ENCODE peak calls at places on chromosomes 7 and 10, in six cellular contexts. U is fibroblast of pulmonary artery, N is HL-60, J is mesothelial cell of epicardium, S is glutamatergic neuron, W is DND-41. P is an unnamed sample.

GRCh38 chr7:139570119-139570518 is 46.6 kb downstream of the CLEC2L start:
- DNase-seq in U (no peak), N (no peak), J (no peak), S (no peak), W (no peak), P (no peak)

GRCh38 chr10:93921338-93921737 is 27.6 kb downstream of the SLC35G1 start:
- DNase-seq in U (no peak), N (no peak), J (no peak), S (peak), W (peak), P (no peak)

GRCh38 chr7:82109288-82109687 is 334.3 kb downstream of the CACNA2D1 start:
- DNase-seq in U (peak), N (no peak), J (no peak), S (no peak), W (no peak), P (no peak)

GRCh38 chr7:78679477-78679876 is 774.0 kb downstream of the MAGI2 start:
- DNase-seq in U (no peak), N (no peak), J (no peak), S (no peak), W (no peak), P (no peak)

GRCh38 chr7:78368781-78369180 is 570.2 kb downstream of the PHTF2 start:
- DNase-seq in U (no peak), N (no peak), J (no peak), S (no peak), W (no peak), P (no peak)

GRCh38 chr10:77413231-77413630 is 224.4 kb downstream of the KCNMA1 start:
- DNase-seq in U (no peak), N (no peak), J (no peak), S (no peak), W (no peak), P (no peak)

GRCh38 chr7:140689199-140690152 is 7.0 kb upstream of the NDUFB2 start:
- DNase-seq in U (no peak), N (no peak), J (no peak), S (no peak), W (no peak), P (no peak)

GRCh38 chr7:22611758-22612079 is 111.7 kb upstream of the STEAP1B start:
- DNase-seq in U (no peak), N (no peak), J (no peak), S (no peak), W (no peak), P (no peak)

GRCh38 chr10:31644931-31645633 is 283.5 kb downstream of the ARHGAP12 start:
- DNase-seq in U (no peak), N (no peak), J (no peak), S (no peak), W (no peak), P (no peak)

GRCh38 chr7:25031432-25031831 is 51.5 kb upstream of the OSBPL3 start:
- DNase-seq in U (no peak), N (no peak), J (no peak), S (no peak), W (no peak), P (no peak)

GRCh38 chr7:35553498-35553897 is 141.4 kb downstream of the HERPUD2 start:
- DNase-seq in U (peak), N (no peak), J (peak), S (no peak), W (no peak), P (no peak)

GRCh38 chr7:35550831-35551230 is 144.1 kb downstream of the HERPUD2 start:
- DNase-seq in U (no peak), N (no peak), J (peak), S (no peak), W (no peak), P (no peak)

GRCh38 chr7:35549781-35550180 is 145.2 kb downstream of the HERPUD2 start:
- DNase-seq in U (no peak), N (no peak), J (peak), S (no peak), W (no peak), P (no peak)

GRCh38 chr7:35548291-35548690 is 146.6 kb downstream of the HERPUD2 start:
- DNase-seq in U (no peak), N (no peak), J (peak), S (no peak), W (no peak), P (no peak)

GRCh38 chr7:35551682-35552081 is 143.3 kb downstream of the HERPUD2 start:
- DNase-seq in U (no peak), N (no peak), J (peak), S (no peak), W (no peak), P (no peak)
- TF ChIP-seq CTCF in U (no peak), N (no peak), J (no peak), S (no peak), W (peak), P (no peak)

DNA sequence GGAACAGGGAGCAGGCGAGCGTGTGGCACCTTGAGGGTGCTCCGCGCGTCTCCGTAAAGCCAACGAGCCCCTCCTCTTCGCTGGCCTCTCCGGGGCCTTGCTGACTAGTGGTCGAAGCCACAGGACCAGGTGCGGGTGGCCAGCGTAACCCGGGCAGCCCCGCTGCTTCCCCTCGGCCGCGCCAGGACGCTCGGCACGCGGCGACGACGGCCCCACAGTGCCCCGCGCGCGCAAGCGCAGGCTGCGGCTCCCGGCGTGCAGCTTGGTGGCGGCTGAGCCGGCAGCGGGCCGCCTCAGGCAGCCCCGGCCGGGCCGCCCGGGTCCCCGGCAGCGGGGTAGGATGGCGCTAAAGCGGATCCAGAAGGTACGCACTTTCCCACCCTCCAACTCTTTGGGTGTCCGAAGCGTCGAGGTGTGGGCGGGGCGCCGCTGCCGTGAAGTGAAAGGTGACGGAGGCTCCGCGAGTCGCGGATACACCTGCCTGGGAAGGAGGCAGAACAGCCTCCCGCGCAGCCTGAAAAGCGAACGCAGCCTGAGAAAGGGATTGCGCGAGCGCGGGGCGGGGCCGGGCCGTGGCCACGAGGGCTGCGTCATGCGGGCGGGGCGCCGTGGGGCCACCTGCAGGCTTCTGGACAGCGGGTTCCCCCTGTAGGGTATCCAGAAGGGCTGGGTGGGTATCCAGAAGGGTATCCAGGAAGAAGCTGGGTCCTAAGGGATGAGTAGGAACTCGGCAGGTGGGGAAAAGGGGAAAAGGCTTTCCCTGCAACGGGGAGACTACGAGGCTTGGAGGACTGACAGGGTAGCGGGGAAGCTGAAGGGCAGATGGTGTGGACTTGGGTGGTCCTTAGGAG is at the start of gene UBE2D4:
- DNase-seq in U (peak), N (peak), J (peak), S (peak), W (peak), P (peak)
- TF ChIP-seq CTCF in U (no peak), N (no peak), J (no peak), S (no peak), W (no peak), P (no peak)

GRCh38 chr10:103895458-103896186 is 22.4 kb downstream of the STN1 start:
- DNase-seq in U (peak), N (no peak), J (no peak), S (no peak), W (no peak), P (no peak)
- TF ChIP-seq CTCF in U (no peak), N (no peak), J (no peak), S (no peak), W (no peak), P (no peak)

GRCh38 chr7:130896051-130896881 is 162.3 kb upstream of the KLF14 start:
- DNase-seq in U (peak), N (no peak), J (no peak), S (no peak), W (no peak), P (no peak)
- TF ChIP-seq CTCF in U (peak), N (peak), J (no peak), S (no peak), W (peak), P (no peak)

GRCh38 chr10:114867365-114867764 is 45.8 kb downstream of the FHIP2A start:
- DNase-seq in U (no peak), N (no peak), J (no peak), S (no peak), W (no peak), P (no peak)
- TF ChIP-seq CTCF in U (no peak), N (no peak), J (no peak), S (no peak), W (no peak), P (no peak)

GRCh38 chr10:17407040-17407439 is 47.4 kb downstream of the ST8SIA6 start:
- DNase-seq in U (no peak), N (no peak), J (no peak), S (no peak), W (no peak), P (no peak)

GRCh38 chr10:17406036-17406834 is 48.2 kb downstream of the ST8SIA6 start:
- DNase-seq in U (no peak), N (no peak), J (no peak), S (no peak), W (no peak), P (no peak)

GRCh38 chr10:17412323-17412722 is 42.1 kb downstream of the ST8SIA6 start:
- DNase-seq in U (no peak), N (no peak), J (no peak), S (no peak), W (no peak), P (no peak)

GRCh38 chr10:17410907-17411306 is 43.5 kb downstream of the ST8SIA6 start:
- DNase-seq in U (no peak), N (no peak), J (no peak), S (no peak), W (no peak), P (no peak)

DNA sequence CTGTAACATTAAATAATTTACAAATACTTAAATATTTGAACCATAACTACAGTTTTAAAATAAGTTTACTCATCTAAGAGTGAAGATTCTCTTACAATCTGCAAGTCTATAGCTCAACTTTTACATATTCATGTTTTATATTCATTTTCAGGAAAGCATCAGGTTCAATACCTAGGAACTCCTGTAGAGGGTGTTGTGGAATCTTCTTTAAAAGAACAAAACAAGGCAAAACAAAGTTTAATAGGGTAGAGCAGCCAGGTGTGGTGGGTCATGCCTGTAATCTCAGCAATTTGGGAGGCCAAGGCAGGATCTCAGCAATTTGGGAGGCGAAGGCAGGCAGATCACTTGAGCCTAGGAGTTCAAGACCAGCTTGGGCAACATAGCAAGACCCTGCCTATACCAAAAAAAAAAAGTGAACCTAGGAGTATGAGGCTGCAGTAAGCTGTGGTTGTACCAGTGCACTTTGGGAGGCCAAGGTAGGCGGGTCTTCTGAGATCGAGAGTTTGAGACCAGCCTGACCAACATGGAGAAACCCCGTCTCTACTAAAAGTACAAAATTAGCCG is 45.1 kb downstream of the ST8SIA6 start:
- DNase-seq in U (peak), N (no peak), J (no peak), S (no peak), W (no peak), P (no peak)
- TF ChIP-seq CTCF in U (peak), N (no peak), J (peak), S (peak), W (peak), P (peak)

GRCh38 chr10:127872871-127873600 is 19.7 kb downstream of the CLRN3 start:
- DNase-seq in U (peak), N (no peak), J (no peak), S (no peak), W (peak), P (no peak)
- TF ChIP-seq CTCF in U (peak), N (no peak), J (no peak), S (no peak), W (no peak), P (peak)

GRCh38 chr7:36937754-36938551 is 213.7 kb upstream of the AOAH start:
- DNase-seq in U (no peak), N (no peak), J (no peak), S (no peak), W (peak), P (no peak)
- TF ChIP-seq CTCF in U (no peak), N (no peak), J (no peak), S (no peak), W (peak), P (no peak)

P was measured in CD14-positive monocyte.